ENCODE peak calls at places on chromosomes 11 and 22, in ten cellular contexts. O, F, C, L, R, H, Z, B, W and Q are unnamed samples.

GRCh38 chr22:39422101-39422500 is 22.5 kb downstream of the TAB1 start:
- DNase-seq in O (no peak), Z (no peak), L (no peak), B (peak), R (no peak), W (no peak), C (no peak), F (no peak), H (no peak), Q (no peak)

GRCh38 chr11:74256370-74257133 is 54.9 kb downstream of the P4HA3 start:
- DNase-seq in Z (no peak), H (no peak), L (no peak), O (no peak), C (peak), F (peak), W (no peak), R (no peak), B (no peak), Q (no peak)

GRCh38 chr22:25726241-25726640 is 15.7 kb upstream of the MYO18B start:
- DNase-seq in R (no peak), O (peak), W (no peak), L (no peak), F (no peak), B (no peak), C (peak), Z (no peak), H (no peak), Q (no peak)

GRCh38 chr11:59199546-59200420 is 12.9 kb downstream of the MPEG1 start:
- DNase-seq in Z (no peak), F (no peak), H (no peak), O (no peak), R (no peak), B (no peak), L (no peak), C (no peak), W (no peak), Q (no peak)

GRCh38 chr11:36564376-36565032 is 3.3 kb upstream of the RAG1 start:
- DNase-seq in W (peak), O (peak), Z (peak), F (peak), H (peak), L (peak), C (peak), R (peak), B (no peak), Q (peak)

GRCh38 chr11:110894224-110894623 is 182.0 kb upstream of the ARHGAP20 start:
- DNase-seq in B (no peak), R (no peak), W (no peak), C (no peak), Z (no peak), H (peak), L (no peak), O (no peak), F (no peak), Q (no peak)

GRCh38 chr22:23292453-23293350 is 112.4 kb downstream of the BCR start:
- DNase-seq in B (no peak), Z (no peak), R (no peak), F (no peak), H (no peak), C (no peak), L (no peak), W (no peak), O (no peak), Q (no peak)

GRCh38 chr11:113764522-113764921 is 9.0 kb downstream of the ZW10 start:
- DNase-seq in B (no peak), L (no peak), R (no peak), H (no peak), W (no peak), C (no peak), Z (no peak), O (no peak), F (no peak), Q (no peak)

GRCh38 chr11:68839953-68840641 is 1.6 kb downstream of the CPT1A start:
- DNase-seq in L (no peak), R (no peak), H (no peak), Z (peak), W (no peak), B (no peak), O (peak), F (peak), C (peak), Q (peak)

GRCh38 chr11:12693485-12694181 is 19.4 kb downstream of the TEAD1 start:
- DNase-seq in H (peak), F (peak), O (peak), R (no peak), Z (peak), B (no peak), C (peak), L (no peak), W (peak), Q (peak)

GRCh38 chr22:50157976-50158375 is 12.6 kb upstream of the PANX2 start:
- DNase-seq in B (peak), Z (no peak), W (peak), O (no peak), R (no peak), C (no peak), H (peak), F (no peak), L (no peak), Q (peak)

GRCh38 chr11:120215634-120216033 is 4.8 kb downstream of the OAF start:
- DNase-seq in B (no peak), C (peak), L (no peak), R (no peak), W (no peak), O (peak), Z (peak), H (no peak), F (peak), Q (no peak)

GRCh38 chr11:128745296-128746183 is 51.7 kb downstream of the FLI1 start:
- DNase-seq in B (no peak), Z (peak), F (no peak), R (peak), O (peak), W (no peak), C (peak), L (no peak), H (no peak), Q (no peak)

GRCh38 chr22:41308544-41308947 is 7.2 kb downstream of the ZC3H7B start:
- DNase-seq in B (no peak), O (peak), R (no peak), F (peak), Z (peak), C (peak), H (no peak), W (no peak), L (no peak), Q (no peak)

GRCh38 chr11:73787051-73787642 is 527 bp upstream of the MRPL48 start:
- DNase-seq in L (no peak), H (no peak), F (no peak), Z (no peak), O (no peak), W (peak), B (no peak), R (peak), C (no peak), Q (no peak)

GRCh38 chr11:99117603-99118002 is 96.9 kb downstream of the CNTN5 start:
- DNase-seq in C (no peak), W (no peak), R (no peak), L (no peak), F (no peak), O (no peak), B (no peak), H (no peak), Z (no peak), Q (no peak)

GRCh38 chr11:63132985-63133775 is 10.8 kb downstream of the SLC22A24 start:
- DNase-seq in R (no peak), Z (no peak), F (no peak), O (no peak), C (no peak), L (no peak), H (no peak), B (no peak), W (no peak), Q (no peak)

GRCh38 chr11:62830904-62831519 is 839 bp downstream of the STX5 start:
- DNase-seq in C (no peak), Z (no peak), W (peak), H (no peak), L (no peak), O (no peak), R (peak), F (no peak), B (peak), Q (no peak)

GRCh38 chr11:27444801-27445215 is 27.8 kb downstream of the LGR4 start:
- DNase-seq in L (no peak), C (no peak), Z (no peak), W (no peak), O (no peak), R (no peak), B (no peak), F (no peak), H (no peak), Q (no peak)

GRCh38 chr11:14340721-14341120 is 18.3 kb downstream of the RRAS2 start:
- DNase-seq in C (no peak), O (no peak), H (no peak), L (no peak), W (no peak), R (no peak), Z (no peak), B (no peak), F (no peak), Q (no peak)

GRCh38 chr11:119671048-119671447 is 58.0 kb downstream of the NECTIN1 start:
- DNase-seq in B (no peak), C (peak), L (no peak), H (no peak), Z (peak), O (peak), W (no peak), R (no peak), F (peak), Q (no peak)

GRCh38 chr22:27462190-27462589 is 339.4 kb downstream of the MN1 start:
- DNase-seq in O (peak), Z (peak), F (no peak), H (no peak), L (peak), C (no peak), B (no peak), R (no peak), W (no peak), Q (no peak)

GRCh38 chr22:17964647-17965046 is 59.7 kb downstream of the MICAL3 start:
- DNase-seq in W (no peak), H (no peak), Z (no peak), L (no peak), O (no peak), B (peak), C (no peak), F (no peak), R (no peak), Q (no peak)

GRCh38 chr22:36395922-36396321 is 8.2 kb upstream of the MYH9 start:
- DNase-seq in R (no peak), W (peak), L (no peak), Z (peak), B (no peak), F (peak), C (peak), H (peak), O (peak), Q (peak)

GRCh38 chr11:93822359-93822758 is 28.1 kb downstream of the VSTM5 start:
- DNase-seq in O (no peak), H (peak), R (no peak), L (no peak), C (no peak), B (no peak), F (no peak), Z (peak), W (peak), Q (no peak)

GRCh38 chr11:128628686-128629085 is 41.3 kb upstream of the ETS1 start:
- DNase-seq in H (no peak), O (no peak), C (no peak), B (no peak), F (no peak), R (no peak), W (no peak), Z (no peak), L (no peak), Q (no peak)

GRCh38 chr22:19689408-19689807 is 24.9 kb upstream of the SEPTIN5 start:
- DNase-seq in L (no peak), B (peak), C (no peak), R (no peak), O (no peak), Z (no peak), W (no peak), H (no peak), F (no peak), Q (no peak)
- TF ChIP-seq CTCF in L (no peak), B (no peak), C (no peak), R (no peak), O (no peak), Z (no peak), W (no peak), H (no peak), F (no peak), Q (no peak)

DNA sequence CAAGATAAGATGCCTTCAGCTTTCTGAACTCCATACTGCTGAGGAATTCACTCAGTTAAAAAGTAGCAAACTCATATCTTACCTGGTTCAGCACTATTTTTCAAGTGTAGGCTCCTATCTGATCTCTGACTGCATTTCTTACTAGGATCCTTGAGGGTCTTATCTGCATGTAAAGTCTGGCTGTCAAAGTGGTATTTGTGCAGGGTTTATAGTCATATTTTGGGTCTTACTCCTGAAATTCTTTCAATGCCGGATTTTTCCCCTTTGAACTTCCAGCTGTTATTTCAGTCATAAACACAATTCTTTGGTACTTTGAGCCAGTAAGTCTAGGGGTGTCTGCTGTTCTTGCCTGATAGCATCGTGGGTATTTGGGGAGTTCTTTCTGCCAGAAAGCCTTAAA is 25.3 kb upstream of the NOX4 start:
- DNase-seq in R (no peak), W (no peak), C (no peak), B (no peak), Z (no peak), H (no peak), F (no peak), O (no peak), L (no peak), Q (no peak)
- TF ChIP-seq CTCF in R (no peak), W (no peak), C (no peak), B (no peak), Z (no peak), H (no peak), F (no peak), O (no peak), L (no peak), Q (no peak)

DNA sequence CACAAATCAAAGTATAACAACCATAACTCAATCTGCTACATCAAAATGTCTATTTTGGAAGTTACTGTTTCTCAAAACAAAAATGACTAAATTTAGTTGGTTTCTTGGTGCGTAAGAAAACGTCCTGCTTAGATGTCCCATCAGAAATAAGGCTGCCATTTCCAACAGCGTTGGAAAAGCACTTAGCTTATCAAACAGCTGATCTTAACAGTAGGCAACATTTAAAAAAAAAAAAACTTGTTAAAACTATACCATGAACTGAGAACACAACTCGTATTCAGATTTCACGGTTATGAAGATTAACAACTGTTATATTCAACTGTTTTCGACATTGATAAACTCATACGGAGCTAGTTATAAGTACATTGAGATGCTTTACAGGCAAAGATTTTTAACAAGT is 2.4 kb downstream of the CEP57 start:
- DNase-seq in C (no peak), F (no peak), O (no peak), Z (no peak), H (no peak), R (no peak), B (no peak), W (no peak), L (no peak), Q (no peak)
- TF ChIP-seq CTCF in C (no peak), F (no peak), O (no peak), Z (no peak), H (no peak), R (no peak), B (no peak), W (no peak), L (no peak), Q (no peak)

DNA sequence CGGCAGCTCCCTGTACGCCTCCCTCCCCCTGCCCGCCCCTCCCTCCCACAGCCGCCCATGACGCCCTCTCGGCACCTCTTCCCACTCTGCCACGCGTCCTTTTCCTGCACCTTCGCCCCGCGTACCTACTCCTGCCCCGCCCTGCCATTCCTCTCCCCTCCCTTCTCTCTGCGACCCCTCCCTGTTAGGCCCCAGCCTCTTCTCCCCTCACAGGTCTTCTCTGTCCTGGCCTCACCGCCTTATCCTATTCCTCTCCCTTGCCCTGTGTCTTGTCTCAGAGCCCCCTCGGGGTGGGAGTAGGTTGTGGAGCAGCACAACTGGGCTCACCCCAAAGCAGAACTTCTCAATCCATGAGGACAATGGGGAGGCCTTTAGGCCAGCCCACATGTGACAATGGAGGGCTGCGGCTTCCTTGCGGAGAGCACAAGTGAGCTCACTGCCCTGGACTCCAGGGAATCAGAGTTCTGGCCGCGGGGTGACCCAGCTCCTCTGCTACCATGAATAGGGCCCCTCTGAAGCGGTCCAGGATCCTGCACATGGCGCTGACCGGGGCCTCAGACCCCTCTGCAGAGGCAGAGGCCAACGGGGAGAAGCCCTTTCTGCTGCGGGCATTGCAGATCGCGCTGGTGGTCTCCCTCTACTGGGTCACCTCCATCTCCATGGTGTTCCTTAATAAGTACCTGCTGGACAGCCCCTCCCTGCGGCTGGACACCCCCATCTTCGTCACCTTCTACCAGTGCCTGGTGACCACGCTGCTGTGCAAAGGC is 539 bp downstream of the SLC35C1 start:
- DNase-seq in F (peak), R (peak), W (peak), C (peak), Z (peak), H (peak), O (peak), L (no peak), B (peak), Q (no peak)
- TF ChIP-seq CTCF in F (peak), R (no peak), W (no peak), C (no peak), Z (no peak), H (no peak), O (no peak), L (no peak), B (no peak), Q (no peak)

DNA sequence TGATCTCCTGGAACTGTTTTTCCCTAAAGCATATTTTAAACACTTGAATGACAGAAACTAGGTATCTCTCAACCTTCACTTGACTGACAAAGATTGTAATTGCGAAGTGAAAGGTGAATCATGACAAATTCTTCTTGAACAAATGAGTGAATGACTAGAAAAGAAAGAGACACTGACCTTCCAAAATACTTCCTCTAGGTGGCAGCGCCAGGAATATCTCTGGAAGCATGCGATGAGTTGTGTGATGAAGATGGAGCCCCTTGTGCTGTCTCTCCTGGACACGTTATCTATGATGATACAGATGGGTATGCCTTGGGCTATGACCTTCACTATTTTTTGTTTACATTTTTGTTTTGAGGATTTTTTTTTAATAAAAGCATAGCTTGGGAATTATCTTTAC is 7.0 kb upstream of the CASP12 start:
- DNase-seq in H (no peak), R (no peak), Z (no peak), L (no peak), W (peak), F (no peak), B (no peak), C (no peak), O (no peak), Q (no peak)
- TF ChIP-seq CTCF in H (no peak), R (peak), Z (peak), L (no peak), W (peak), F (peak), B (no peak), C (no peak), O (no peak), Q (no peak)

GRCh38 chr22:35301370-35301874 is 1.7 kb downstream of the TOM1 start:
- DNase-seq in O (peak), R (no peak), C (peak), Z (peak), L (no peak), B (peak), F (peak), W (peak), H (peak), Q (peak)

GRCh38 chr22:35299717-35300497 is at the start of gene TOM1:
- DNase-seq in R (peak), F (peak), W (peak), B (peak), L (peak), O (peak), C (peak), Z (peak), H (peak), Q (peak)

GRCh38 chr22:35303029-35303624 is 3.4 kb downstream of the TOM1 start:
- DNase-seq in R (no peak), O (no peak), H (no peak), B (peak), W (no peak), C (no peak), L (no peak), Z (no peak), F (peak), Q (no peak)

GRCh38 chr22:35299217-35299716 is 427 bp upstream of the TOM1 start:
- DNase-seq in H (no peak), Z (peak), F (peak), W (peak), C (peak), O (peak), B (no peak), R (no peak), L (no peak), Q (peak)
- TF ChIP-seq CTCF in H (no peak), Z (no peak), F (peak), W (no peak), C (no peak), O (no peak), B (no peak), R (no peak), L (no peak), Q (no peak)